ENCODE peak calls at places on chromosome 7, in seven cellular contexts. W, I, X, Z, Q, J and F are unnamed samples.

GRCh38 chr7:44279731-44280505 is 45.5 kb downstream of the CAMK2B start:
- DNase-seq in I (no peak), Q (no peak), W (no peak), J (peak; percentile 14), X (no peak), Z (no peak), F (no peak)

GRCh38 chr7:140212100-140212881 is 35.5 kb upstream of the KDM7A start:
- DNase-seq in J (no peak), Q (no peak), I (no peak), X (no peak), W (no peak), Z (no peak), F (peak; percentile 44)

GRCh38 chr7:138354066-138354465 is 106.0 kb upstream of the TRIM24 start:
- DNase-seq in W (no peak), Q (no peak), X (no peak), I (no peak), Z (no peak), J (no peak), F (no peak)

GRCh38 chr7:112400141-112400540 is 50.1 kb upstream of the IFRD1 start:
- DNase-seq in I (no peak), X (no peak), W (no peak), Z (no peak), Q (no peak), J (no peak), F (no peak)

GRCh38 chr7:80967536-80968297 is 48.9 kb upstream of the SEMA3C start:
- DNase-seq in W (no peak), Q (no peak), X (no peak), I (no peak), J (no peak), Z (no peak), F (no peak)

GRCh38 chr7:143436539-143436938 is 6.7 kb upstream of the TAS2R60 start:
- DNase-seq in I (no peak), Q (peak; percentile 78), W (no peak), Z (no peak), X (no peak), J (no peak), F (no peak)

GRCh38 chr7:36091571-36092176 is 61.4 kb upstream of the EEPD1 start:
- DNase-seq in J (no peak), W (peak; percentile 10), I (no peak), X (no peak), Q (no peak), Z (no peak), F (no peak)

GRCh38 chr7:26617066-26617465 is 247.3 kb downstream of the SKAP2 start:
- DNase-seq in Z (no peak), W (no peak), X (no peak), I (no peak), J (no peak), Q (no peak), F (no peak)

GRCh38 chr7:89334785-89335184 is 539.2 kb upstream of the TEX47 start:
- DNase-seq in Q (no peak), Z (no peak), X (no peak), I (no peak), W (peak; percentile 2), J (no peak), F (no peak)

GRCh38 chr7:148270576-148270975 is 320.0 kb upstream of the C7orf33 start:
- DNase-seq in Q (no peak), Z (no peak), W (peak; percentile 7), J (no peak), I (no peak), X (no peak), F (no peak)

GRCh38 chr7:102836206-102836938 is 76.4 kb upstream of the LRRC17 start:
- DNase-seq in Q (no peak), W (no peak), Z (no peak), X (no peak), J (no peak), I (no peak), F (peak; percentile 36)

GRCh38 chr7:44219371-44220045 is 18.7 kb downstream of the YKT6 start:
- DNase-seq in I (no peak), Z (no peak), W (no peak), Q (no peak), J (no peak), X (no peak), F (no peak)

GRCh38 chr7:152672626-152673025 is 3.3 kb downstream of the XRCC2 start:
- DNase-seq in X (no peak), Q (no peak), Z (no peak), I (no peak), W (no peak), J (no peak), F (no peak)

GRCh38 chr7:141697211-141697871 is 4.6 kb downstream of the DENND11 start:
- DNase-seq in Q (no peak), X (no peak), I (no peak), W (no peak), J (no peak), Z (no peak), F (no peak)

GRCh38 chr7:26321440-26321839 is 29.8 kb downstream of the SNX10 start:
- DNase-seq in Z (no peak), J (no peak), I (no peak), W (no peak), X (no peak), Q (no peak), F (no peak)

GRCh38 chr7:90165724-90166123 is 11.5 kb downstream of the STEAP1 start:
- DNase-seq in Z (no peak), Q (no peak), I (no peak), X (no peak), W (no peak), J (no peak), F (no peak)

GRCh38 chr7:118220583-118220982 is 3.9 kb upstream of the ANKRD7 start:
- DNase-seq in Z (no peak), I (no peak), J (no peak), X (no peak), Q (no peak), W (no peak), F (no peak)

GRCh38 chr7:157401567-157402387 is 65.0 kb downstream of the DNAJB6 start:
- DNase-seq in I (no peak), Q (no peak), X (no peak), Z (no peak), W (no peak), J (no peak), F (no peak)

GRCh38 chr7:112492165-112492564 is 11.4 kb downstream of the LSMEM1 start:
- DNase-seq in Z (no peak), Q (no peak), J (no peak), W (no peak), X (no peak), I (no peak), F (no peak)

GRCh38 chr7:27605689-27606269 is 56.9 kb downstream of the HIBADH start:
- DNase-seq in I (no peak), J (no peak), X (no peak), W (peak; percentile 39), Q (peak; percentile 67), Z (peak; percentile 18), F (no peak)

DNA sequence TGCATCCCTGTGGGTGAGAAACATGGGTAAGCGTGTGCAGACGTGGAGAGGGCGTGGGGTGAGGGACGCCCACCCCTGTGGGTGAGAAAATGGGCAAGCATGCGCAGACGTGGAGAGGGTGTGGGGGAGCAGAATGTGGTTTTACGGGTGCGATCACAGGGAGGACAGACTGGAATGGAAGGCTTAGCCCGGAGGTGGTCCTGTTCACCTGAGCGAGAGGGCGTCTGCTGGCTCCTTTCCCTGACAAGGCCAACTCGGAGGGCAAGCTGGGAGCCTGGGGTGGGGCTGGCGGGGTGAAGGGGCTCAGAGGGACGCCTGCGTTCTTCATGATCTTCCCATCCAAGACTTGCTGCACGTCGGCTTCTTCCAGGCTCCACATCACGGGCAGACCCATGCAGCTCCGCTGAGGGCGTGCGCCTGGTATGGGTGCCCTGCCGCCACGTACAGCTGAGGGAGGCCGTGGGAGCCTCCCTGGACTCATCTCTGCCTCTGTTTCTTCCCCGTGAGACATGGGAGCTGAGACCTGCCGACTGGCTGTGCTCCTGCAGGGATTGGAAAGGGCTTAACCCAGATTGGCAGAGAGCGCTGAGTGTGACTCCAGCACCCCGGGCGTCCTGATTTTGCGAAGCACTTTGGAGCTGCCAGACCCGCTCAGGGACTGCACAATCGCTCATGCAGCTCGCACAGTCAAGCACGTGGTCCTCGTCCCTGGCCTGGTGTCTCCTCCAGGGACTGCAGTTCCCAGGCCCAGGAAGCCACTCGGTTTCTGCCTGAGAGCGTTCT is 74.3 kb upstream of the SHH start:
- DNase-seq in Z (no peak), Q (no peak), X (no peak), I (no peak), W (no peak), J (no peak), F (no peak)
- H3K9me3 ChIP-seq in Z (no peaks in the 10 kb centered on the region), Q (no peaks in the 10 kb centered on the region), X (peaks cover 14% of the 10 kb centered on the region), I (peaks cover under 1% of the 10 kb centered on the region), W (no peaks in the 10 kb centered on the region), J (no peaks in the 10 kb centered on the region), F (peaks cover 12% of the 10 kb centered on the region)

DNA sequence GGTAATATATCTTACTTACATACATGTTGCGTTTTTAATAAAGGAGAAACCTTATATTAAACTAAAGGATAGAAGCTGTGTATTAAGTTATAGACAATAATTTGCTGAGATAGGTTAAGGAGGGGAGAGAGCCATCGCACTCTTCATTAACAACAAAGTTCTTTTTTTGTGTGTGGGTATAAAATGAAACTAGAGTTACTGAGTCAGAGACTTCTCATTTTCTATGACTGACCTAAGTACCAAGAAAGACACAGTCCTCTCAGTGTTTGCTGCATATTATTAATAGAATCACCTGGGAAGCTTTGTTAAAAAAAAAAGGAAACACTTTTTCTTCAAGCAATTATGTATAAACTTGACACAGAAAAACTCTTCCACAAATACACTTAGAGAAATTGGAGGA is 31.4 kb downstream of the FEZF1 start:
- DNase-seq in X (no peak), Z (no peak), Q (no peak), J (no peak), I (no peak), W (no peak), F (no peak)
- H3K9ac ChIP-seq in X (no peak overlapping the region), Z (no peak overlapping the region), Q (no peak overlapping the region), J (no peak overlapping the region), I (no peak overlapping the region), W (no peak overlapping the region), F (no peak overlapping the region)

GRCh38 chr7:49228447-49228846 is 304.1 kb downstream of the CDC14C start:
- DNase-seq in I (no peak), Q (no peak), X (no peak), Z (no peak), J (peak; percentile 31), W (no peak), F (no peak)

DNA sequence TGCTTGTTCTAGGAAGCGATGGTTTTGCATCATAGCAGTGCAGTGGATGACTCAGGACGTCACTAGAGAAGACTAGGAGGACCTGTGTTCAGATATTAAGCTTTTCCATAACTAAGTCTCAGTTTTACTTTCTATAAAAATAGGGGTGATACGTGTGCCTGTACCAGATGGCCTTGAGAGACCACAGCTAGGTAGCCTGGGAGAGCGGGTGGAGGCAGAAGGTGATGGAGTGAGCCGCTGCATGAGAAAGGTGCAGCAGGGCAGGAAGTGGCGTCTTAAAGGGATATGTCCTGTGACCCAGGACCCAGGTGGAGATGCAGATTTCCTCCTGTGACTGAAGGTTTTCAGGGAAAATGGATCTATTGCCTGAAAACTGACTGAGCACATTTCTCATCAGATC is 304.9 kb downstream of the CDC14C start:
- DNase-seq in I (no peak), W (no peak), Z (no peak), J (peak; percentile 47), X (no peak), Q (no peak), F (no peak)
- H3K27ac ChIP-seq in I (no peak overlapping the region), W (no peak overlapping the region), Z (no peak overlapping the region), J (no peak overlapping the region), X (no peak overlapping the region), Q (no peak overlapping the region), F (no peak overlapping the region)

DNA sequence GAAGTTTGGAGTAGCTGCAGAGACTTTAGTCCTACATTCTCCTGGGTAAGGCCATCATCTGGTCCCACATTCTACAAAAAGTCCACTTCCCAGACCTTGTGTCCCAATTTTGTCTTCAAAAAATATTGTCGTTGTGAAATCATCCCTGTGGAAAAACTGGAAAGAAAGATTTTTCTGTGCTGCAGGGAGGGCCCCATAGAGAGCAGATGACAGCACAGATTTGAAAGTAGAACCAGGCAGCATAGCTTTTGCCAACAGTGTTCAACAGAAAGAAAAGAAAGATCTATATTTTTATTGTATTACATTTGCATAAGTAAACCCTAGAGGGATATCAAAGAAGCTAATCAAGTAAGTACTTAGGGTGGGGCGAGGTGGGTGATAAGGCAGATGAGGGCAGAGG is 48.3 kb upstream of the C1GALT1 start:
- DNase-seq in X (no peak), Q (no peak), Z (no peak), I (no peak), W (no peak), J (no peak), F (no peak)
- H3K9me3 ChIP-seq in X (no peaks in the 10 kb centered on the region), Q (no peaks in the 10 kb centered on the region), Z (no peaks in the 10 kb centered on the region), I (no peaks in the 10 kb centered on the region), W (no peaks in the 10 kb centered on the region), J (no peaks in the 10 kb centered on the region), F (no peaks in the 10 kb centered on the region)